ENCODE peak calls at places on chromosomes 2 and 18, in eight cellular contexts. T is gastrocnemius medialis, G is Calu3, H is uterus, N is HCT116, Y is fibroblast of pulmonary artery, F is GM10248, Q is breast epithelium. B is an unnamed sample.

GRCh38 chr2:23625726-23626125 is 240.7 kb downstream of the KLHL29 start:
- DNase-seq in T (no peak), G (no peak), H (no peak), N (no peak), Y (no peak), F (no peak), Q (no peak), B (no peak)

GRCh38 chr2:145022671-145023330 is 502.9 kb upstream of the ZEB2 start:
- DNase-seq in T (no peak), G (no peak), H (no peak), N (no peak), Y (peak), F (no peak), Q (no peak), B (no peak)

GRCh38 chr2:201975434-201975833 is 58.2 kb upstream of the FZD7 start:
- DNase-seq in T (no peak), G (no peak), H (no peak), N (no peak), Y (no peak), F (no peak), Q (no peak), B (no peak)

GRCh38 chr2:118255771-118256372 is 167.6 kb downstream of the INSIG2 start:
- DNase-seq in T (no peak), G (no peak), H (no peak), N (no peak), Y (no peak), F (no peak), Q (no peak), B (no peak)

GRCh38 chr2:129229830-129230441 is 749.5 kb upstream of the RAB6C start:
- DNase-seq in T (no peak), G (no peak), H (no peak), N (no peak), Y (no peak), F (no peak), Q (no peak), B (no peak)

GRCh38 chr18:34633368-34633767 is 76.7 kb upstream of the DTNA start:
- DNase-seq in T (no peak), G (no peak), H (no peak), N (no peak), Y (no peak), F (no peak), Q (no peak), B (no peak)

GRCh38 chr2:45134726-45135125 is 125.5 kb upstream of the SIX2 start:
- DNase-seq in T (no peak), G (no peak), H (no peak), N (no peak), Y (peak), F (no peak), Q (no peak), B (peak)

GRCh38 chr2:158688722-158689121 is 106.4 kb upstream of the DAPL1 start:
- DNase-seq in T (no peak), G (no peak), H (no peak), N (no peak), Y (peak), F (no peak), Q (no peak), B (peak)

GRCh38 chr2:197383825-197384224 is 51.0 kb downstream of the SF3B1 start:
- DNase-seq in T (no peak), G (no peak), H (no peak), N (no peak), Y (no peak), F (no peak), Q (no peak), B (no peak)

GRCh38 chr2:190093793-190094192 is 31.3 kb upstream of the MSTN start:
- DNase-seq in T (peak), G (no peak), H (peak), N (no peak), Y (peak), F (no peak), Q (no peak), B (no peak)

GRCh38 chr2:211055438-211055837 is 499.0 kb downstream of the CPS1 start:
- DNase-seq in T (no peak), G (peak), H (no peak), N (peak), Y (peak), F (no peak), Q (no peak), B (peak)

GRCh38 chr2:214127178-214127970 is 283.5 kb upstream of the VWC2L start:
- DNase-seq in T (peak), G (peak), H (peak), N (no peak), Y (peak), F (no peak), Q (no peak), B (peak)

GRCh38 chr2:50885948-50886347 is 146.0 kb downstream of the NRXN1 start:
- DNase-seq in T (no peak), G (no peak), H (no peak), N (no peak), Y (no peak), F (no peak), Q (no peak), B (no peak)

GRCh38 chr2:74080346-74080745 is 67.4 kb downstream of the BOLA3 start:
- DNase-seq in T (no peak), G (no peak), H (no peak), N (no peak), Y (no peak), F (peak), Q (no peak), B (no peak)

GRCh38 chr18:10261315-10262276 is 192.8 kb upstream of the APCDD1 start:
- DNase-seq in T (no peak), G (no peak), H (no peak), N (no peak), Y (peak), F (no peak), Q (no peak), B (peak)

GRCh38 chr2:186256540-186256939 is 229.5 kb upstream of the ZC3H15 start:
- DNase-seq in T (no peak), G (peak), H (no peak), N (peak), Y (peak), F (peak), Q (no peak), B (peak)

GRCh38 chr2:228839506-228839905 is 431.6 kb downstream of the PID1 start:
- DNase-seq in T (peak), G (no peak), H (peak), N (no peak), Y (no peak), F (no peak), Q (no peak), B (no peak)

GRCh38 chr18:3675446-3675845 is 225.5 kb downstream of the TGIF1 start:
- DNase-seq in T (no peak), G (peak), H (no peak), N (no peak), Y (no peak), F (no peak), Q (no peak), B (no peak)

GRCh38 chr2:96098900-96099590 is 17.3 kb downstream of the ADRA2B start:
- DNase-seq in T (peak), G (no peak), H (peak), N (no peak), Y (no peak), F (no peak), Q (peak), B (no peak)

GRCh38 chr2:203759692-203760365 is 53.4 kb downstream of the CD28 start:
- DNase-seq in T (no peak), G (peak), H (no peak), N (peak), Y (peak), F (no peak), Q (no peak), B (peak)

GRCh38 chr2:120783371-120783791 is 47.7 kb downstream of the GLI2 start:
- DNase-seq in T (no peak), G (no peak), H (no peak), N (peak), Y (peak), F (no peak), Q (no peak), B (no peak)

GRCh38 chr2:162282765-162283425 is 35.6 kb downstream of the IFIH1 start:
- DNase-seq in T (no peak), G (no peak), H (no peak), N (no peak), Y (no peak), F (no peak), Q (no peak), B (no peak)

GRCh38 chr2:216842634-216843033 is 17.2 kb downstream of the TNP1 start:
- DNase-seq in T (peak), G (no peak), H (peak), N (no peak), Y (no peak), F (no peak), Q (no peak), B (no peak)

GRCh38 chr2:1504311-1504750 is 91.1 kb downstream of the TPO start:
- DNase-seq in T (no peak), G (no peak), H (no peak), N (no peak), Y (no peak), F (no peak), Q (peak), B (no peak)

GRCh38 chr18:987325-988186 is 82.9 kb downstream of the ADCYAP1 start:
- DNase-seq in T (no peak), G (no peak), H (no peak), N (no peak), Y (peak), F (no peak), Q (no peak), B (no peak)

GRCh38 chr2:158637357-158637756 is 157.8 kb upstream of the DAPL1 start:
- DNase-seq in T (no peak), G (no peak), H (no peak), N (no peak), Y (no peak), F (no peak), Q (no peak), B (no peak)

GRCh38 chr2:112582314-112582746 is 2.1 kb upstream of the CHCHD5 start:
- DNase-seq in T (no peak), G (peak), H (no peak), N (peak), Y (peak), F (no peak), Q (no peak), B (peak)

GRCh38 chr2:98468621-98469236 is 24.1 kb downstream of the INPP4A start:
- DNase-seq in T (no peak), G (no peak), H (no peak), N (no peak), Y (peak), F (peak), Q (no peak), B (peak)

GRCh38 chr2:71100195-71100964 is 29.6 kb downstream of the MCEE start:
- DNase-seq in T (peak), G (peak), H (no peak), N (peak), Y (peak), F (peak), Q (peak), B (peak)

GRCh38 chr2:63163231-63163845 is 112.7 kb downstream of the OTX1 start:
- DNase-seq in T (no peak), G (no peak), H (no peak), N (no peak), Y (no peak), F (no peak), Q (no peak), B (no peak)

GRCh38 chr2:102238039-102238756 is 51.4 kb downstream of the IL1RL2 start:
- DNase-seq in T (no peak), G (peak), H (no peak), N (no peak), Y (peak), F (no peak), Q (no peak), B (no peak)

GRCh38 chr2:53460347-53460746 is 307.3 kb upstream of the CHAC2 start:
- DNase-seq in T (no peak), G (peak), H (no peak), N (no peak), Y (no peak), F (no peak), Q (no peak), B (peak)
- TF ChIP-seq CTCF in T (no peak), G (no peak), H (no peak), N (peak), Y (no peak), F (no peak), Q (no peak), B (peak)

DNA sequence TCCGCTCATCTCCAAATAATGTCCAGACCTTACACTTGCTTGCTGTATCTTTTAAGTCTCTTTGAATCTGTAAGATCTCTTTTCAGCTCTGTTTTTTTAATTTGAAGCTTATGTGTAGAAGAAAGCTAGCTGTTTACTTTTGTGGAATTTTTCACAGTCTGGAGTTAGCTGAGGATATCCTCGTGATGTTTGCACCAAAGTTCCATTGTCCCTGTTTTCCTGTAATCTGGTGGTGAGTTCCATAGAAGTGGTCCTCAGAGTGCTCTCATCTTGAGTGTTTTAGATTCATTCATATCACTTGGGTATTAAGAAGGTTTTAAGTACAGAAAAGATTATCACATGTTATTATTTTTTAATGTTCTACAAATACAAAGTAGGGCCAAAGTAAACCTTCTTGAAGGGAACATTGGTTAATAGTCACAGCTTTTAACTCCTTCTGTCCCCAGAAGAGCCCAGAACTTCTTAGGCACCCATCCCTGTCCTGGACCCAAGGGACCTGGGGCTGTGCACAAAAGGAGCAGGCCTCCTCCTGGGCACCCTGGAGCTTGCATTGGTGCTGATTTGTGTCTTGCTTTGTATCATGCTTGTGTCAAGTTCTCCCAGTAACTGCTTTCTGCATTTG is 15.0 kb downstream of the MLPH start:
- DNase-seq in T (no peak), G (no peak), H (no peak), N (no peak), Y (no peak), F (no peak), Q (no peak), B (no peak)
- TF ChIP-seq CTCF in T (no peak), G (no peak), H (no peak), N (no peak), Y (no peak), F (no peak), Q (no peak), B (no peak)

GRCh38 chr18:7174359-7175107 is 56.4 kb upstream of the LRRC30 start:
- DNase-seq in T (no peak), G (peak), H (no peak), N (no peak), Y (peak), F (no peak), Q (no peak), B (no peak)
- TF ChIP-seq CTCF in T (no peak), G (no peak), H (no peak), N (no peak), Y (peak), F (no peak), Q (no peak), B (no peak)

DNA sequence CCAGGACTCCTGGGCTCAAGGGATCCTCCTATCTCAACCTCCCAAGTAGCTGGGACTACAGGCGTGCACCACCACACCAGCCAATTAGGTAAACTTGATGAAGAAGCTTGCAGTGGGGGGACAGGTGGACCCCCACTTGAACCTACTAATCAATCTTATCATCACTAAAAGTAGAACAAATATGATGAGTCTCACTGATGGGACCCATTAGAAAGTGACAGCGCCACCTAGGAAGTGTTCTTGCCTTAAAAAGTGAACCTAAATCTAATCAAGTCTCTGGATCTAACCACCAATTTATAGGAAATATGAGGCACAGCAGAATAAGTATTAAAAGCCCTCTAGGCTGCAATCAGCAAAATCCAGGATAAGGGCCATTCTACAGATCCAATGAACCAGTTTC is 79.2 kb downstream of the BIN1 start:
- DNase-seq in T (no peak), G (no peak), H (no peak), N (no peak), Y (no peak), F (no peak), Q (no peak), B (no peak)
- TF ChIP-seq CTCF in T (no peak), G (no peak), H (no peak), N (peak), Y (peak), F (no peak), Q (no peak), B (no peak)

DNA sequence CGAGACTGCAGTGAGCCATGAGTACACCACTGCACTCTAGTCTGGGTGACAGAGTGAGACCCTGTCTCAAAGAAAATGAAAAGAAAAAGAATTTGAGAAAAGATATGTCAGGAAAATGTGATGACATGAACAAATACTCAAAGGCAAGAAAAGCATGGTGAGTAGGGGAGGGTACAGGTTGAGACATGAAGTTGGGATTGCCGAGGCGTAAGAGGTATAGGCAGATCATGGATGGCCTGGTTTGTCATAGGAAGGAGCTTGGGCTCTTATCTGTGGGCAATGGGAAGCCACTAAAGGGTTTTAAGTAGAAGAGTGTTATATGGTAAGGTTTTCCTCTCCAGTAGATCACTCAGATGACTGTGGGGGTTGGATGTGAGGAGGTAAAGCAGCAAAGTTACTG is 32.3 kb downstream of the SPAST start:
- DNase-seq in T (no peak), G (no peak), H (no peak), N (no peak), Y (no peak), F (no peak), Q (no peak), B (no peak)
- TF ChIP-seq CTCF in T (no peak), G (no peak), H (no peak), N (no peak), Y (no peak), F (no peak), Q (no peak), B (no peak)

DNA sequence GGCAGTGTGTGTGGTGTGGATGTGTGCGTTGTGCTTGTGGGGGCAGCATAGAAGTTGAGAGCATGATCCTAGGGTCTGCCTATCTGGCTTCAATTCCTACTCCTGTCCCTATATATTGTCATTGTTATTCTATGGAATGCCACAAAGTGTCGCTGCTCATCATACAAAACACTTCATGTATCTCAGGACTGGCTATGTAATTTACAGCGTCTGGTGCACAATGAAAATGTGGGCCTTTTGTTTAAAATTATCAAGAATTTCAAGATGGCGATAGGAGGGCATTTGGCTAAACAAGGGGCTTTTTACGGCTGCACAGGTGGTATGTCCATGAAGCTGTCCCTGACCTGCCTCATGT is 3.4 kb downstream of the SERPINB2 start:
- DNase-seq in T (no peak), G (no peak), H (no peak), N (no peak), Y (peak), F (peak), Q (no peak), B (no peak)
- TF ChIP-seq CTCF in T (no peak), G (no peak), H (no peak), N (no peak), Y (no peak), F (peak), Q (no peak), B (no peak)

DNA sequence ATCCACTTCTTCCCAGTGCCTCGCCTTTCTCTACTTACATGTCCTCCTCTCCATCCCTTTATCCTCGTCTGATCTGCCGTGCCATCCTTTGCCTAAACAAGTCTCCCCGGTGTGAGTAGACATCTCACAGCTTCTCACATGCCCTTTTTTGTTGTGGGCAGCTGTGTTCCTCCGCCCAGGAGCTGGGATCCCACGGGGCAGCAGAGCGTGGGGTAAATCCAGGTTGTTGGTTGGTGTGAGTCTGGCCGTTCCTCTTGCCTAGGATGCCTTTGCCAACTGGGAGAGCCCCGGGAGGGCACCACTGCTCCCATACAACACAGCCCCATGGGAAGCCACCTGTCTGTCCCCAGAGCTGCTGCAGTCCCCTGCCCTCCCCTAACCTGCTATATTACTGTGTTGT is 22.4 kb downstream of the SLC30A3 start:
- DNase-seq in T (no peak), G (no peak), H (no peak), N (no peak), Y (no peak), F (no peak), Q (no peak), B (no peak)
- TF ChIP-seq CTCF in T (no peak), G (no peak), H (no peak), N (no peak), Y (no peak), F (no peak), Q (no peak), B (no peak)

GRCh38 chr18:79404567-79404910 is 8.8 kb downstream of the NFATC1 start:
- DNase-seq in T (peak), G (no peak), H (no peak), N (no peak), Y (no peak), F (no peak), Q (no peak), B (no peak)

GRCh38 chr18:79402977-79403722 is 7.4 kb downstream of the NFATC1 start:
- DNase-seq in T (peak), G (no peak), H (peak), N (no peak), Y (peak), F (no peak), Q (peak), B (peak)

GRCh38 chr18:79402209-79402576 is 6.5 kb downstream of the NFATC1 start:
- DNase-seq in T (no peak), G (no peak), H (no peak), N (no peak), Y (no peak), F (no peak), Q (no peak), B (no peak)

GRCh38 chr18:79405019-79405780 is 9.5 kb downstream of the NFATC1 start:
- DNase-seq in T (no peak), G (no peak), H (no peak), N (no peak), Y (no peak), F (no peak), Q (no peak), B (no peak)

GRCh38 chr18:79403723-79404566 is 8.2 kb downstream of the NFATC1 start:
- DNase-seq in T (peak), G (no peak), H (no peak), N (no peak), Y (no peak), F (no peak), Q (no peak), B (no peak)
- TF ChIP-seq CTCF in T (no peak), G (no peak), H (no peak), N (no peak), Y (no peak), F (no peak), Q (no peak), B (no peak)